ENCODE peak calls at places on chromosomes 13 and 19, in four cellular contexts. One of them, this sample, is unnamed.

GRCh38 chr13:49869514-49869913 is 66.6 kb downstream of the SPRYD7 start:
- DNase-seq in lower leg skin: no peak
- DNase-seq in ovary: no peak
- DNase-seq in NB4: peak
- DNase-seq in this sample: peak

GRCh38 chr19:57648336-57649003 is 15.5 kb downstream of the ZNF211 start:
- DNase-seq in lower leg skin: no peak
- DNase-seq in ovary: no peak
- DNase-seq in NB4: no peak
- DNase-seq in this sample: no peak

GRCh38 chr13:102089177-102089576 is 312.7 kb downstream of the FGF14 start:
- DNase-seq in ovary: no peak
- DNase-seq in NB4: no peak
- DNase-seq in lower leg skin: no peak
- DNase-seq in this sample: no peak

GRCh38 chr13:39038569-39038898 is 278 bp downstream of the NHLRC3 start:
- DNase-seq in ovary: no peak
- DNase-seq in NB4: peak
- DNase-seq in lower leg skin: peak
- DNase-seq in this sample: peak

GRCh38 chr19:5396963-5397362 is 56.4 kb upstream of the PTPRS start:
- DNase-seq in NB4: no peak
- DNase-seq in ovary: no peak
- DNase-seq in lower leg skin: no peak
- DNase-seq in this sample: no peak

GRCh38 chr13:69319659-69320058 is 788.0 kb upstream of the ATXN8OS start:
- DNase-seq in ovary: no peak
- DNase-seq in lower leg skin: no peak
- DNase-seq in NB4: no peak
- DNase-seq in this sample: no peak

GRCh38 chr19:1038995-1039645 is 787 bp upstream of the ABCA7 start:
- DNase-seq in NB4: no peak
- DNase-seq in ovary: no peak
- DNase-seq in lower leg skin: no peak
- DNase-seq in this sample: no peak

GRCh38 chr13:99731747-99732146 is 230.5 kb downstream of the TM9SF2 start:
- DNase-seq in NB4: no peak
- DNase-seq in lower leg skin: no peak
- DNase-seq in ovary: no peak
- DNase-seq in this sample: no peak

GRCh38 chr13:34017231-34017630 is 199.3 kb downstream of the RFC3 start:
- DNase-seq in lower leg skin: no peak
- DNase-seq in NB4: no peak
- DNase-seq in ovary: no peak
- DNase-seq in this sample: no peak

GRCh38 chr19:29017788-29018187 is 195.2 kb downstream of the UQCRFS1 start:
- DNase-seq in NB4: no peak
- DNase-seq in ovary: no peak
- DNase-seq in lower leg skin: no peak
- DNase-seq in this sample: no peak

DNA sequence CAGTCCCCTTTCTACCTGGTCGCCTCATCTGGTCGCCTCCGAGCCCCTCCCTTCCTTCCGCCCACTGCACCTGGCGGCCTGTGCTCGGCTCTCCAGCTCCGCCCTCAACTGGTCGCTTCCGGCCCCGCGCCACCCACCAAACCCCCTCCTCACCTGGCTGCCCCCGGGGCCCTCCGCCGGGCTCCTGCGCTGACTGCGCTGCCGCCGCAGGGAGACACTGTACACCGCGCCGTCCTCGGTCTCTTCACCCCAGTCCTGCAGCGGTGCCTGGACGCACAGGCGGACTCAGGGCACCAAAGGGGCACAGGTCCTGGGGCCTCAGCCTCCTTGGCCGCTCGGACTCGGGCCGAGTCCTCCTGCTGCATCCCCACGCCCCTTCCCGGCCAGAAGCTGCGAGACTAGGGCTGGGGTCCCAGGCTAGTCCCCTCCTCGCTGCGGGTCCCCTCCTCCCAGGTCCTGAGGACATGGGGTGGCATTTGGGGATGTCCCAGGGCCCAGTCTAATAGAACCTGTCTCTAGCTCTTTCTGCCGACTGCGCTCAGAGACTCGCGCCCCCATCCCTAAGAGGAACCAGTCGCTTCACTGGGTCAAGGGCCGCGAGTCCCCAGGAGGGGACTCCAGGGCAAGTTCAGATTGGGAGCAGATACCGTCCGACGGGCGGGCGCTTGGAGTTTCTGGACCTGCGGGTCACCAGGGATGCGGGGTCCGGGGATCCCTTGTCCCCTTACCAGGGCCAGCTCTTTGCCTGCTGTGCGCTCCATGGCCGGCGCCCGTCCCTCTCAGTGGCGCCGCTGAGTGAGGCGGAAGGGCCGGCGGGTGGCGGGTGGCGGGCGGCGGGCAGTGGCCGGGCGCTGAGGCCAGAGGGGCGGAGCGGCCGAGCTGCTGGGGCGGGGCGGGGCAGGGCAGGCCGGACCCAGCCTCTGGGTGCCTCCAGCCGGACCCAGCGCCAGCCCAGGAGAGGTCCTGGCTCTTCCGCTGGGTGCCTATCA is at the start of gene RGL3:
- DNase-seq in ovary: no peak
- DNase-seq in NB4: no peak
- DNase-seq in lower leg skin: peak
- DNase-seq in this sample: no peak
- TF ChIP-seq POLR2A in ovary: no peak
- TF ChIP-seq POLR2A in NB4: no peak
- TF ChIP-seq POLR2A in lower leg skin: no peak
- TF ChIP-seq POLR2A in this sample: no peak

DNA sequence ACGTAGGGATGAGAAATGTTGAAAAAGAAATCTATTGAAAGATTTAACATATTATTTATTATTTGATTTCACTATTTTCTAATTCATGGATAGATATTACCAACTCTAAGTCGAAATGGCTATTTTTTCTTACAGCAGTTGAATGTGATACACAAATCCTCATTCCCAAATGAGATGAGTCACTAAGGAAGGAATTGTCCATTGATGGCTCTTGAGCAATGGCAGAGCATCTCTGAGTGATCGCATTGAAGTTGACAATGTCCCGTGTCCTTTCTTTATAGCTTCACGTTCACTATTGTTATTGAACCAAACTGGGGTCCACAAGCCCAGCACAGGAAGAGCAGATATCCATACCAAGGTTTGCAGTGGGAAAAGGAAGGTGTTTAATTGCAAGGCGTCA is 648.3 kb upstream of the SPRY2 start:
- DNase-seq in lower leg skin: no peak
- DNase-seq in ovary: no peak
- DNase-seq in NB4: no peak
- DNase-seq in this sample: no peak
- TF ChIP-seq POLR2A in lower leg skin: no peak
- TF ChIP-seq POLR2A in ovary: no peak
- TF ChIP-seq POLR2A in NB4: no peak
- TF ChIP-seq POLR2A in this sample: no peak

GRCh38 chr19:15188851-15189250 is 11.9 kb downstream of the NOTCH3 start:
- DNase-seq in NB4: no peak
- DNase-seq in lower leg skin: no peak
- DNase-seq in ovary: no peak
- DNase-seq in this sample: no peak
- TF ChIP-seq POLR2A in NB4: no peak
- TF ChIP-seq POLR2A in lower leg skin: no peak
- TF ChIP-seq POLR2A in ovary: no peak
- TF ChIP-seq POLR2A in this sample: no peak

DNA sequence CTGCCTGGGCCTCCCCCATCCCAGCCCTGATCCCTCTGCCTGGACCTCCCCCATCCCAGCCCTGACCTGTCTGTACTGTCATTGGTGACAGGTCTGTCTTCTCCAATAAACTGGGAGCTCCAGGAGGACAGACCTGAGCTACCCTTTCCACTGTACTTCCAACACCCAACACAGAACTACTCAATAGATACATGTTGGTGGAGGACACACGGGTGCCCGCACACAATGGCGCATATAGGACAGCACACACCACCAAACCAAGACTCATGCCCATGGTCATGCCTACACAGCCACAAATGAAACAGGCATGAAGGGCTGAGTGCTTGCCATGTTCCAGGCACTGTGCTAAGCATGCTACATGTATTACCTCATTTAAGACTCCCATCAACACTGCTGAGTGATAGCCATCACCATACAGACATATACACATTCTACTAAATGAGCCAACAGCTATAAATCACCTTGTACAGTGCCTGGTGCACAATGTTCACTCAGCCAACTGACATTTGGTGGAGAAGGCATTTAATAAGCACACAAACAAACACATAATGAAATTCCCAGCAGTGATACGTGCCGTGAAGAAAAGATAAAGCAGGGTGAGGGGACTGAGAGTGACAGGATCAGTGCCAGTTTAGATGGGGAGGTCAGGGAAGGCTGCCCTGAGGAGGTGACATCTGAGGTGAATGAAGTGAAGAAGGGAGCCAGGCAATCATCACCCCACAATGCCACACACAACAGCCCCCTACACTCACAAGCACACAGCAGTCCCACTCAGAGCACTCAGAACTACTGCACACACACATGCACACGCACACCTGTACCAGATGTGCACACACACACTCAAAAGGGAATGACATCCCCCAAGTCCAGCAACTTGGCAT is 857 bp downstream of the POU2F2 start:
- DNase-seq in ovary: no peak
- DNase-seq in lower leg skin: no peak
- DNase-seq in NB4: no peak
- DNase-seq in this sample: no peak
- TF ChIP-seq POLR2A in ovary: no peak
- TF ChIP-seq POLR2A in lower leg skin: no peak
- TF ChIP-seq POLR2A in NB4: no peak
- TF ChIP-seq POLR2A in this sample: no peak

GRCh38 chr19:48797103-48797502 is 13.7 kb downstream of the BCAT2 start:
- DNase-seq in NB4: no peak
- DNase-seq in lower leg skin: no peak
- DNase-seq in ovary: peak
- DNase-seq in this sample: no peak

GRCh38 chr19:48796468-48797083 is 14.3 kb downstream of the BCAT2 start:
- DNase-seq in NB4: no peak
- DNase-seq in ovary: peak
- DNase-seq in lower leg skin: no peak
- DNase-seq in this sample: no peak

GRCh38 chr19:48794291-48794690 is 16.5 kb downstream of the BCAT2 start:
- DNase-seq in NB4: no peak
- DNase-seq in ovary: no peak
- DNase-seq in lower leg skin: no peak
- DNase-seq in this sample: no peak

GRCh38 chr19:48795855-48796142 is 15.0 kb downstream of the BCAT2 start:
- DNase-seq in lower leg skin: no peak
- DNase-seq in NB4: no peak
- DNase-seq in ovary: peak
- DNase-seq in this sample: no peak

DNA sequence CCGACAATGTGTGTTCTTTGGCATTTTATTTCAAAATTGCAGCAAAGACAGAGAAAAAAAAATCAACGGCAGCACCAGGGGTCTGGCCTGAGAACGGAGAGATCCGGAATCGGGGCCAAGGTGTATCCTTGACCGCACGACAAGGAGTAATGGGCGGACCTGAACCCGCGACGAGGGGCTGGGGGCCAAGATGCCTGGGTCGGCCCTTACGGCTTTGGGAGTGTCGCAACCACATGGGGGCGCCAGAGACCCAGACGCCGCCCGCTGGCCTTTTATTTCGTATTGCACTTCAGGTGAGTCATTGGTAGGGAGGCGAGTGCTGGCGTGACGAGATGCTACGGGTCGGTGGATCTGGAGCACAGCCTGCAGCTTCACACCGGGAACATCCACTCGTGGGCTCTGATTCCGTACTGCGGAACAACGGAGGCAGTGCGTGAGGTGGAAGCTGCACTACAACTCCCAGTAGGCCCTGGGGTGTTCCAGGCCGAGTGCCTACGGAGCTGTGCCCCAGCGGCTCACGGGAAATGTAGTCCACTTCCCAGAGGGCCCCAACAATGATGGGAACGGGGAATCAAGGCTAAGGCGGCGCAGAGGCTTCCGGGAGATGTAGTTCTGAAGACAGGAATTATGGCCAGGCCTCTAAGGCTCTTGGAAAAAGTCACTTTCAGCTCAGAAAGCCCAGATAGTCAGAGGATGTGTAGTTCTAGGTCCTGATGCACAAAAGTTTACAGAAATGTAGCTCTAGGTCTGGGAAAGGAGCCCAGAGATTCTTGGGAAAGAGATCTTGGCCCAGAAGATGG is 15.6 kb downstream of the BCAT2 start:
- DNase-seq in NB4: peak
- DNase-seq in ovary: peak
- DNase-seq in lower leg skin: peak
- DNase-seq in this sample: peak
- TF ChIP-seq POLR2A in NB4: no peak
- TF ChIP-seq POLR2A in ovary: peak
- TF ChIP-seq POLR2A in lower leg skin: no peak
- TF ChIP-seq POLR2A in this sample: no peak

GRCh38 chr19:44645407-44646048 is 1.8 kb downstream of the PVR start:
- DNase-seq in ovary: no peak
- DNase-seq in NB4: no peak
- DNase-seq in lower leg skin: no peak
- DNase-seq in this sample: no peak

GRCh38 chr19:44641866-44642265 is 1.8 kb upstream of the PVR start:
- DNase-seq in ovary: no peak
- DNase-seq in lower leg skin: no peak
- DNase-seq in NB4: no peak
- DNase-seq in this sample: no peak

GRCh38 chr19:44644391-44645016 is 794 bp downstream of the PVR start:
- DNase-seq in NB4: peak
- DNase-seq in lower leg skin: no peak
- DNase-seq in ovary: no peak
- DNase-seq in this sample: peak

GRCh38 chr19:44642375-44642774 is 1.3 kb upstream of the PVR start:
- DNase-seq in lower leg skin: no peak
- DNase-seq in NB4: no peak
- DNase-seq in ovary: no peak
- DNase-seq in this sample: peak

DNA sequence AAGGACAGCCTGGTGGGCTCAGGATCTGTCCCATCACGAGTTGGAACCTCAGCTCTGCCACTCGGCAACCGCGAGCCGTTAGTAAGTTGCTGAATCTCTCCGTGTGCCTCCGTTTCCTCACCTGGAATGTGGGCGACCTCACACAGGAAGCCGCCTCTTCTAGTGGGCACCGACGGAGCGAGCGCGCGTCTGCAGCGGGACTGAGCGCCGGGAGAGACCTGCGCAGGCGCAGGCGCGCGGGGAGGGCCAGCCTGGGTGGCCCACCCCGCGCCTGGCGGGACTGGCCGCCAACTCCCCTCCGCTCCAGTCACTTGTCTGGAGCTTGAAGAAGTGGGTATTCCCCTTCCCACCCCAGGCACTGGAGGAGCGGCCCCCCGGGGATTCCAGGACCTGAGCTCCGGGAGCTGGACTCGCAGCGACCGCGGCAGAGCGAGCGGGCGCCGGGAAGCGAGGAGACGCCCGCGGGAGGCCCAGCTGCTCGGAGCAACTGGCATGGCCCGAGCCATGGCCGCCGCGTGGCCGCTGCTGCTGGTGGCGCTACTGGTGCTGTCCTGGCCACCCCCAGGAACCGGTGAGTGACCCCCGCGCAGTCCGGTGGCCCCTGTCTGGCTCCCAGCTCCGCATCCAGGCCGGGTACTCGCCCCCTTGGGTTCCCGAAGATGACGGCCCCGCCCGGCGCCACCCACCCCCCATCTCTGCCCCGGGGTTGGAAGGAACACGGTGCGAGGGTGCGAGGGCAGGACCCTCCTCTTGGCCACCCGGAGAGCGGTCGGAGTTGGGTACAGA is at the start of gene PVR:
- DNase-seq in ovary: peak
- DNase-seq in NB4: peak
- DNase-seq in lower leg skin: peak
- DNase-seq in this sample: peak
- TF ChIP-seq POLR2A in ovary: peak
- TF ChIP-seq POLR2A in NB4: peak
- TF ChIP-seq POLR2A in lower leg skin: no peak
- TF ChIP-seq POLR2A in this sample: peak

This sample was measured in erythroblast.